ENCODE peak calls at places on chromosomes 6 and 20, in seven cellular contexts. O is NCI-H510A treated with DMSO at 0.1 percent for 48 hours; D is effector memory CD4-positive, alpha-beta T cell; P is HFFc6; T is neural progenitor cell; C is stimulated activated CD8-positive, alpha-beta memory T cell treated with anti-CD3 and anti-CD28 coated beads, Interleukin-15, amount 100 ng/mL, for 4 hours; F is Karpas-422. J is an unnamed sample.

GRCh38 chr6:140537211-140537610 is 1162.8 kb upstream of the CITED2 start:
- DNase-seq in P (peak), O (no peak), T (no peak), D (no peak), C (no peak), F (no peak), J (no peak)

GRCh38 chr20:63409066-63409833 is 48.1 kb upstream of the CHRNA4 start:
- DNase-seq in C (no peak), F (no peak), T (no peak), P (no peak), D (no peak), O (no peak), J (no peak)

GRCh38 chr20:40390654-40391053 is 298.4 kb downstream of the MAFB start:
- DNase-seq in C (no peak), P (no peak), T (no peak), O (no peak), F (no peak), D (no peak), J (no peak)

GRCh38 chr20:58086763-58087566 is 141.5 kb downstream of the ANKRD60 start:
- DNase-seq in P (peak), C (no peak), F (peak), D (no peak), T (peak), O (no peak), J (no peak)

GRCh38 chr6:41733707-41734665 is 1.4 kb downstream of the TFEB start:
- DNase-seq in F (peak), P (peak), O (peak), C (peak), D (peak), T (peak), J (peak)

GRCh38 chr6:170443151-170443662 is 109.9 kb downstream of the PSMB1 start:
- DNase-seq in F (no peak), C (no peak), T (peak), P (no peak), D (no peak), O (peak), J (no peak)

GRCh38 chr6:141809901-141810300 is 322.8 kb upstream of the GJE1 start:
- DNase-seq in F (no peak), O (no peak), C (no peak), D (no peak), P (no peak), T (no peak), J (no peak)

GRCh38 chr6:139161817-139162284 is 27.0 kb downstream of the HECA start:
- DNase-seq in C (peak), P (no peak), D (peak), F (peak), T (no peak), O (no peak), J (no peak)

GRCh38 chr20:59331721-59332329 is 31.4 kb downstream of the EDN3 start:
- DNase-seq in D (no peak), P (no peak), F (peak), C (no peak), O (no peak), T (no peak), J (no peak)

GRCh38 chr6:166958926-166959861 is 2.8 kb upstream of the RNASET2 start:
- DNase-seq in P (no peak), D (no peak), C (no peak), T (no peak), O (no peak), F (no peak), J (no peak)

GRCh38 chr20:35145141-35145564 is 2.0 kb downstream of the EDEM2 start:
- DNase-seq in C (no peak), D (no peak), P (peak), F (peak), T (peak), O (peak), J (no peak)

J was measured in upper lobe of left lung.